ENCODE peak calls at places on chromosomes 16 and 17, in five cellular contexts. One of them, this sample, is unnamed.
A peak's percentile ranks its signal among the peaks of the same experiment; 100 is the strongest.

GRCh38 chr17:59002848-59003247 is 103.8 kb downstream of the TRIM37 start:
- DNase-seq in stimulated activated CD4-positive, alpha-beta T cell treated with anti-CD3 and anti-CD28 coated beads, Interleukin-12 subunit alpha, Interleukin-12 subunit beta, amount 100 ng/mL, for 4 hours: no peak
- DNase-seq in HEK293T: no peak
- DNase-seq in activated T-helper 1 cell treated with anti-CD3 and anti-CD28 coated beads, Interleukin-2, amount 50 U/mL, for 16 hours: no peak
- DNase-seq in head of caudate nucleus: no peak
- DNase-seq in this sample: no peak

GRCh38 chr17:74502866-74503265 is 28.4 kb downstream of the CD300LB start:
- DNase-seq in activated T-helper 1 cell treated with anti-CD3 and anti-CD28 coated beads, Interleukin-2, amount 50 U/mL, for 16 hours: no peak
- DNase-seq in HEK293T: no peak
- DNase-seq in head of caudate nucleus: no peak
- DNase-seq in stimulated activated CD4-positive, alpha-beta T cell treated with anti-CD3 and anti-CD28 coated beads, Interleukin-12 subunit alpha, Interleukin-12 subunit beta, amount 100 ng/mL, for 4 hours: no peak
- DNase-seq in this sample: no peak

GRCh38 chr17:38656959-38657823 is 17.6 kb downstream of the EPOP start:
- DNase-seq in stimulated activated CD4-positive, alpha-beta T cell treated with anti-CD3 and anti-CD28 coated beads, Interleukin-12 subunit alpha, Interleukin-12 subunit beta, amount 100 ng/mL, for 4 hours: no peak
- DNase-seq in HEK293T: no peak
- DNase-seq in activated T-helper 1 cell treated with anti-CD3 and anti-CD28 coated beads, Interleukin-2, amount 50 U/mL, for 16 hours: no peak
- DNase-seq in head of caudate nucleus: peak; percentile 94
- DNase-seq in this sample: no peak

GRCh38 chr17:19579192-19579668 is 45.6 kb downstream of the SLC47A1 start:
- DNase-seq in activated T-helper 1 cell treated with anti-CD3 and anti-CD28 coated beads, Interleukin-2, amount 50 U/mL, for 16 hours: no peak
- DNase-seq in HEK293T: no peak
- DNase-seq in head of caudate nucleus: no peak
- DNase-seq in stimulated activated CD4-positive, alpha-beta T cell treated with anti-CD3 and anti-CD28 coated beads, Interleukin-12 subunit alpha, Interleukin-12 subunit beta, amount 100 ng/mL, for 4 hours: no peak
- DNase-seq in this sample: no peak

GRCh38 chr17:28811594-28812135 is 30.9 kb downstream of the FAM222B start:
- DNase-seq in head of caudate nucleus: no peak
- DNase-seq in activated T-helper 1 cell treated with anti-CD3 and anti-CD28 coated beads, Interleukin-2, amount 50 U/mL, for 16 hours: no peak
- DNase-seq in HEK293T: no peak
- DNase-seq in stimulated activated CD4-positive, alpha-beta T cell treated with anti-CD3 and anti-CD28 coated beads, Interleukin-12 subunit alpha, Interleukin-12 subunit beta, amount 100 ng/mL, for 4 hours: no peak
- DNase-seq in this sample: no peak

GRCh38 chr16:66960270-66960669 is 796 bp upstream of the CES3 start:
- DNase-seq in head of caudate nucleus: no peak
- DNase-seq in HEK293T: no peak
- DNase-seq in activated T-helper 1 cell treated with anti-CD3 and anti-CD28 coated beads, Interleukin-2, amount 50 U/mL, for 16 hours: no peak
- DNase-seq in stimulated activated CD4-positive, alpha-beta T cell treated with anti-CD3 and anti-CD28 coated beads, Interleukin-12 subunit alpha, Interleukin-12 subunit beta, amount 100 ng/mL, for 4 hours: no peak
- DNase-seq in this sample: no peak

GRCh38 chr17:43327421-43327820 is 71.4 kb upstream of the ARL4D start:
- DNase-seq in stimulated activated CD4-positive, alpha-beta T cell treated with anti-CD3 and anti-CD28 coated beads, Interleukin-12 subunit alpha, Interleukin-12 subunit beta, amount 100 ng/mL, for 4 hours: no peak
- DNase-seq in activated T-helper 1 cell treated with anti-CD3 and anti-CD28 coated beads, Interleukin-2, amount 50 U/mL, for 16 hours: no peak
- DNase-seq in head of caudate nucleus: no peak
- DNase-seq in HEK293T: no peak
- DNase-seq in this sample: no peak

GRCh38 chr16:75535901-75536300 is at the start of gene CHST5:
- DNase-seq in activated T-helper 1 cell treated with anti-CD3 and anti-CD28 coated beads, Interleukin-2, amount 50 U/mL, for 16 hours: no peak
- DNase-seq in stimulated activated CD4-positive, alpha-beta T cell treated with anti-CD3 and anti-CD28 coated beads, Interleukin-12 subunit alpha, Interleukin-12 subunit beta, amount 100 ng/mL, for 4 hours: no peak
- DNase-seq in HEK293T: no peak
- DNase-seq in head of caudate nucleus: no peak
- DNase-seq in this sample: no peak

GRCh38 chr16:30155188-30155587 is 28.2 kb upstream of the CORO1A start:
- DNase-seq in stimulated activated CD4-positive, alpha-beta T cell treated with anti-CD3 and anti-CD28 coated beads, Interleukin-12 subunit alpha, Interleukin-12 subunit beta, amount 100 ng/mL, for 4 hours: no peak
- DNase-seq in head of caudate nucleus: no peak
- DNase-seq in activated T-helper 1 cell treated with anti-CD3 and anti-CD28 coated beads, Interleukin-2, amount 50 U/mL, for 16 hours: no peak
- DNase-seq in HEK293T: no peak
- DNase-seq in this sample: no peak

GRCh38 chr17:1413281-1413791 is 13.3 kb upstream of the YWHAE start:
- DNase-seq in HEK293T: no peak
- DNase-seq in head of caudate nucleus: peak; percentile 55
- DNase-seq in stimulated activated CD4-positive, alpha-beta T cell treated with anti-CD3 and anti-CD28 coated beads, Interleukin-12 subunit alpha, Interleukin-12 subunit beta, amount 100 ng/mL, for 4 hours: no peak
- DNase-seq in activated T-helper 1 cell treated with anti-CD3 and anti-CD28 coated beads, Interleukin-2, amount 50 U/mL, for 16 hours: no peak
- DNase-seq in this sample: no peak

This sample was measured in D721Med.